ENCODE peak calls at places on chromosomes 7 and 10, in eight cellular contexts. U, E, B, Y, K, F, T and C are unnamed samples.

GRCh38 chr7:31735991-31736982 is 49.3 kb downstream of the PPP1R17 start:
- DNase-seq in U (no peak), E (no peak), B (peak), Y (peak), K (peak), F (peak), T (peak), C (no peak)

GRCh38 chr7:45070254-45070642 is 18.5 kb downstream of the NACAD start:
- DNase-seq in U (no peak), E (no peak), B (no peak), Y (no peak), K (no peak), F (no peak), T (no peak), C (no peak)

GRCh38 chr7:24075426-24075810 is 208.6 kb upstream of the NPY start:
- DNase-seq in U (no peak), E (no peak), B (no peak), Y (no peak), K (no peak), F (no peak), T (no peak), C (no peak)

GRCh38 chr7:143305423-143306070 is 10.4 kb upstream of the CLCN1 start:
- DNase-seq in U (peak), E (peak), B (peak), Y (peak), K (peak), F (peak), T (peak), C (peak)

GRCh38 chr10:132516771-132517725 is 20.5 kb upstream of the INPP5A start:
- DNase-seq in U (peak), E (no peak), B (peak), Y (peak), K (peak), F (peak), T (peak), C (peak)

GRCh38 chr7:158323741-158324396 is 263.8 kb downstream of the PTPRN2 start:
- DNase-seq in U (no peak), E (no peak), B (no peak), Y (no peak), K (no peak), F (no peak), T (no peak), C (peak)

GRCh38 chr10:117268258-117268657 is 27.3 kb downstream of the SLC18A2 start:
- DNase-seq in U (no peak), E (no peak), B (no peak), Y (no peak), K (no peak), F (no peak), T (no peak), C (no peak)

GRCh38 chr10:31706921-31707571 is 221.6 kb downstream of the ARHGAP12 start:
- DNase-seq in U (peak), E (no peak), B (no peak), Y (peak), K (no peak), F (peak), T (no peak), C (peak)

GRCh38 chr7:134174797-134175261 is 47.7 kb downstream of the LRGUK start:
- DNase-seq in U (no peak), E (no peak), B (peak), Y (peak), K (no peak), F (no peak), T (peak), C (no peak)

GRCh38 chr7:46654546-46655443 is 733.7 kb upstream of the IGFBP3 start:
- DNase-seq in U (no peak), E (no peak), B (no peak), Y (no peak), K (no peak), F (no peak), T (no peak), C (no peak)

GRCh38 chr7:116208919-116209318 is 1.4 kb upstream of the TES start:
- DNase-seq in U (no peak), E (no peak), B (no peak), Y (no peak), K (no peak), F (no peak), T (no peak), C (no peak)

GRCh38 chr10:11205026-11205772 is 187.5 kb downstream of the CELF2 start:
- DNase-seq in U (no peak), E (no peak), B (peak), Y (no peak), K (no peak), F (no peak), T (no peak), C (no peak)

GRCh38 chr10:25696013-25696708 is 237.9 kb upstream of the MYO3A start:
- DNase-seq in U (no peak), E (no peak), B (no peak), Y (no peak), K (peak), F (no peak), T (no peak), C (no peak)

GRCh38 chr7:99102809-99103690 is 40.9 kb downstream of the SMURF1 start:
- DNase-seq in U (no peak), E (no peak), B (peak), Y (peak), K (no peak), F (no peak), T (no peak), C (no peak)

GRCh38 chr7:32089678-32090077 is 19.5 kb upstream of the PDE1C start:
- DNase-seq in U (no peak), E (no peak), B (no peak), Y (no peak), K (no peak), F (no peak), T (no peak), C (no peak)

GRCh38 chr10:104472505-104472904 is 118.9 kb downstream of the CFAP58 start:
- DNase-seq in U (no peak), E (no peak), B (no peak), Y (no peak), K (no peak), F (no peak), T (peak), C (no peak)

GRCh38 chr10:94420516-94420915 is 18.2 kb downstream of the TBC1D12 start:
- DNase-seq in U (no peak), E (no peak), B (no peak), Y (no peak), K (no peak), F (no peak), T (no peak), C (no peak)

GRCh38 chr7:1753563-1753867 is 83.4 kb downstream of the ELFN1 start:
- DNase-seq in U (no peak), E (no peak), B (no peak), Y (no peak), K (no peak), F (no peak), T (no peak), C (no peak)

GRCh38 chr7:124723012-124723411 is 42.6 kb downstream of the GPR37 start:
- DNase-seq in U (no peak), E (no peak), B (peak), Y (no peak), K (no peak), F (no peak), T (no peak), C (no peak)

GRCh38 chr10:101233863-101234262 is 4.6 kb upstream of the LBX1 start:
- DNase-seq in U (no peak), E (no peak), B (no peak), Y (no peak), K (no peak), F (no peak), T (no peak), C (no peak)

GRCh38 chr7:50791921-50792341 is 9.2 kb upstream of the GRB10 start:
- DNase-seq in U (no peak), E (no peak), B (peak), Y (peak), K (no peak), F (no peak), T (peak), C (no peak)

GRCh38 chr10:92208736-92209135 is 82.1 kb downstream of the CPEB3 start:
- DNase-seq in U (no peak), E (no peak), B (peak), Y (no peak), K (no peak), F (no peak), T (peak), C (no peak)

GRCh38 chr10:15426558-15426957 is 55.5 kb upstream of the FAM171A1 start:
- DNase-seq in U (no peak), E (no peak), B (no peak), Y (no peak), K (no peak), F (no peak), T (no peak), C (no peak)

GRCh38 chr7:5472432-5473315 is 49.0 kb upstream of the TNRC18 start:
- DNase-seq in U (no peak), E (no peak), B (no peak), Y (no peak), K (no peak), F (no peak), T (no peak), C (no peak)

GRCh38 chr7:104843198-104843597 is 170.8 kb upstream of the KMT2E start:
- DNase-seq in U (no peak), E (no peak), B (no peak), Y (no peak), K (no peak), F (no peak), T (no peak), C (no peak)

GRCh38 chr10:47158116-47159071 is 141.6 kb upstream of the GDF10 start:
- DNase-seq in U (no peak), E (no peak), B (no peak), Y (no peak), K (no peak), F (no peak), T (no peak), C (no peak)

GRCh38 chr7:114081606-114082425 is 163.0 kb upstream of the PPP1R3A start:
- DNase-seq in U (no peak), E (no peak), B (peak), Y (peak), K (peak), F (no peak), T (peak), C (no peak)

GRCh38 chr10:24858244-24858907 is 94.0 kb downstream of the PRTFDC1 start:
- DNase-seq in U (no peak), E (no peak), B (peak), Y (peak), K (no peak), F (no peak), T (no peak), C (no peak)

GRCh38 chr10:60978287-60979115 is 34.5 kb upstream of the RHOBTB1 start:
- DNase-seq in U (no peak), E (no peak), B (no peak), Y (no peak), K (no peak), F (no peak), T (no peak), C (no peak)

GRCh38 chr10:22557321-22557720 is 157.1 kb downstream of the PIP4K2A start:
- DNase-seq in U (no peak), E (no peak), B (peak), Y (no peak), K (no peak), F (no peak), T (no peak), C (no peak)

GRCh38 chr10:72272689-72273409 is 875 bp upstream of the DDIT4 start:
- DNase-seq in U (peak), E (no peak), B (peak), Y (peak), K (peak), F (peak), T (peak), C (peak)

GRCh38 chr7:90383879-90384278 is 19.4 kb upstream of the CLDN12 start:
- DNase-seq in U (no peak), E (no peak), B (peak), Y (peak), K (no peak), F (no peak), T (peak), C (no peak)

GRCh38 chr10:43287056-43288007 is 20.5 kb upstream of the RASGEF1A start:
- DNase-seq in U (peak), E (peak), B (peak), Y (no peak), K (no peak), F (no peak), T (no peak), C (peak)

GRCh38 chr10:75984067-75984466 is 552.6 kb downstream of the LRMDA start:
- DNase-seq in U (no peak), E (no peak), B (no peak), Y (no peak), K (no peak), F (no peak), T (no peak), C (no peak)

GRCh38 chr7:76069238-76069638 is 21.3 kb downstream of the MDH2 start:
- DNase-seq in U (peak), E (no peak), B (peak), Y (peak), K (peak), F (peak), T (peak), C (no peak)

GRCh38 chr7:28700790-28701203 is 257.3 kb downstream of the TRIL start:
- DNase-seq in U (no peak), E (no peak), B (no peak), Y (no peak), K (peak), F (no peak), T (no peak), C (no peak)

GRCh38 chr7:1101580-1102431 is 13.9 kb downstream of the GPER1 start:
- DNase-seq in U (no peak), E (no peak), B (no peak), Y (no peak), K (no peak), F (no peak), T (no peak), C (peak)

GRCh38 chr10:50326757-50327701 is 75.7 kb upstream of the ASAH2 start:
- DNase-seq in U (no peak), E (no peak), B (no peak), Y (peak), K (peak), F (peak), T (peak), C (no peak)